ENCODE peak calls at places on chromosome 16, in seven cellular contexts. R is CD8-positive, alpha-beta T cell; W is T-helper 1 cell; O is mucosa of gallbladder; I is hippocampal formation; T is stimulated activated CD8-positive, alpha-beta memory T cell treated with anti-CD3 and anti-CD28 coated beads, Interleukin-15, amount 100 ng/mL, for 24 hours; K is activated CD4-positive, alpha-beta T cell treated with anti-CD3 and anti-CD28 coated beads for 4 hours. U is an unnamed sample.

GRCh38 chr16:3651461-3652372 is 2.8 kb upstream of the DNASE1 start:
- DNase-seq in W (no peak), R (no peak), O (no peak), I (no peak), T (no peak), K (no peak), U (no peak)

GRCh38 chr16:51404386-51404785 is 253.3 kb upstream of the SALL1 start:
- DNase-seq in W (no peak), I (no peak), T (no peak), O (no peak), R (no peak), K (no peak), U (no peak)

GRCh38 chr16:77833906-77834599 is 45.7 kb downstream of the VAT1L start:
- DNase-seq in I (no peak), O (no peak), T (no peak), W (no peak), K (no peak), R (no peak), U (no peak)

GRCh38 chr16:86752582-86753175 is 174.3 kb downstream of the FOXL1 start:
- DNase-seq in R (no peak), I (no peak), T (no peak), K (no peak), O (no peak), W (no peak), U (no peak)

GRCh38 chr16:56645838-56646237 is 5.8 kb upstream of the MT1B start:
- DNase-seq in K (no peak), R (no peak), I (no peak), W (no peak), O (no peak), T (no peak), U (no peak)

GRCh38 chr16:48596326-48596725 is 13.7 kb downstream of the N4BP1 start:
- DNase-seq in R (peak; percentile 30), O (no peak), T (no peak), K (peak; percentile 30), W (no peak), I (no peak), U (no peak)

GRCh38 chr16:64738321-64738960 is 383.4 kb downstream of the CDH11 start:
- DNase-seq in T (no peak), I (no peak), W (no peak), O (no peak), R (no peak), K (no peak), U (no peak)

GRCh38 chr16:78705694-78706093 is 606.2 kb downstream of the WWOX start:
- DNase-seq in O (no peak), R (no peak), I (no peak), W (no peak), T (no peak), K (peak; percentile 2), U (no peak)

GRCh38 chr16:30585400-30586191 is at the start of gene ZNF785:
- DNase-seq in O (peak; percentile 98), I (peak; percentile 99), R (peak; percentile 81), T (peak; percentile 59), W (peak; percentile 85), K (peak; percentile 89), U (peak; percentile 97)

GRCh38 chr16:20401066-20401465 is 3.5 kb downstream of the PDILT start:
- DNase-seq in I (no peak), K (no peak), T (no peak), W (no peak), O (no peak), R (no peak), U (no peak)

GRCh38 chr16:50704245-50704644 is 10.8 kb downstream of the NOD2 start:
- DNase-seq in R (no peak), K (no peak), I (no peak), O (no peak), W (no peak), T (no peak), U (no peak)

GRCh38 chr16:19599968-19600716 is 44.6 kb downstream of the VPS35L start:
- DNase-seq in T (no peak), W (no peak), I (no peak), R (no peak), K (no peak), O (no peak), U (no peak)

GRCh38 chr16:7086842-7087616 is 245.6 kb upstream of the RBFOX1 start:
- DNase-seq in R (no peak), I (peak; percentile 3), K (no peak), W (no peak), O (no peak), T (no peak), U (no peak)

GRCh38 chr16:78458588-78458987 is 359.1 kb downstream of the WWOX start:
- DNase-seq in W (no peak), O (no peak), K (no peak), I (no peak), T (no peak), R (no peak), U (no peak)